ENCODE peak calls at places on chromosomes 3 and 15, in four cellular contexts. One of them, this sample, is unnamed. For H3K4me1 and H3K27me3, the result is how much of the 10 kb centered on the place peaks cover.

GRCh38 chr3:112293368-112294321 is at the start of gene SLC9C1:
- DNase-seq in left ventricle myocardium inferior: no peak
- DNase-seq in ovary: peak
- DNase-seq in Panc1: peak
- DNase-seq in this sample: peak

GRCh38 chr3:64214697-64215018 is 10.6 kb downstream of the PRICKLE2 start:
- DNase-seq in left ventricle myocardium inferior: no peak
- DNase-seq in ovary: peak
- DNase-seq in Panc1: no peak
- DNase-seq in this sample: no peak

GRCh38 chr3:48432411-48433371 is 2.8 kb upstream of the PLXNB1 start:
- DNase-seq in ovary: no peak
- DNase-seq in left ventricle myocardium inferior: no peak
- DNase-seq in Panc1: no peak
- DNase-seq in this sample: no peak

GRCh38 chr15:55513125-55513524 is 5.1 kb upstream of the DNAAF4 start:
- DNase-seq in ovary: no peak
- DNase-seq in Panc1: no peak
- DNase-seq in left ventricle myocardium inferior: no peak
- DNase-seq in this sample: no peak

GRCh38 chr3:65936908-65937638 is 101.6 kb downstream of the MAGI1 start:
- DNase-seq in Panc1: no peak
- DNase-seq in ovary: no peak
- DNase-seq in left ventricle myocardium inferior: no peak
- DNase-seq in this sample: peak

GRCh38 chr3:47399531-47400270 is 18.9 kb downstream of the PTPN23 start:
- DNase-seq in ovary: no peak
- DNase-seq in left ventricle myocardium inferior: no peak
- DNase-seq in Panc1: no peak
- DNase-seq in this sample: no peak

GRCh38 chr15:47551559-47551958 is 165.7 kb upstream of the SEMA6D start:
- DNase-seq in Panc1: no peak
- DNase-seq in ovary: no peak
- DNase-seq in left ventricle myocardium inferior: no peak
- DNase-seq in this sample: no peak

GRCh38 chr15:81040757-81041156 is 40.0 kb downstream of the TLNRD1 start:
- DNase-seq in left ventricle myocardium inferior: no peak
- DNase-seq in Panc1: no peak
- DNase-seq in ovary: no peak
- DNase-seq in this sample: no peak

GRCh38 chr3:100709840-100710235 is 544 bp downstream of the TFG start:
- DNase-seq in ovary: peak
- DNase-seq in Panc1: no peak
- DNase-seq in left ventricle myocardium inferior: no peak
- DNase-seq in this sample: peak

GRCh38 chr15:47688573-47689086 is 28.7 kb upstream of the SEMA6D start:
- DNase-seq in Panc1: no peak
- DNase-seq in ovary: no peak
- DNase-seq in left ventricle myocardium inferior: no peak
- DNase-seq in this sample: no peak

GRCh38 chr3:58962040-58962651 is 87.7 kb downstream of the CFAP20DC start:
- DNase-seq in Panc1: no peak
- DNase-seq in left ventricle myocardium inferior: no peak
- DNase-seq in ovary: no peak
- DNase-seq in this sample: no peak

GRCh38 chr15:59222906-59223579 is 16.4 kb downstream of the LDHAL6B start:
- DNase-seq in ovary: no peak
- DNase-seq in left ventricle myocardium inferior: no peak
- DNase-seq in Panc1: no peak
- DNase-seq in this sample: no peak

GRCh38 chr15:25208735-25209134 is 230.1 kb downstream of the UBE3A start:
- DNase-seq in ovary: no peak
- DNase-seq in Panc1: no peak
- DNase-seq in left ventricle myocardium inferior: no peak
- DNase-seq in this sample: no peak

GRCh38 chr15:80587816-80588456 is 107.2 kb upstream of the ABHD17C start:
- DNase-seq in Panc1: no peak
- DNase-seq in ovary: no peak
- DNase-seq in left ventricle myocardium inferior: no peak
- DNase-seq in this sample: no peak

GRCh38 chr3:29302619-29303018 is 21.7 kb downstream of the RBMS3 start:
- DNase-seq in left ventricle myocardium inferior: no peak
- DNase-seq in Panc1: no peak
- DNase-seq in ovary: no peak
- DNase-seq in this sample: no peak

GRCh38 chr3:58074126-58074715 is 66.0 kb downstream of the FLNB start:
- DNase-seq in ovary: no peak
- DNase-seq in left ventricle myocardium inferior: no peak
- DNase-seq in Panc1: no peak
- DNase-seq in this sample: no peak

GRCh38 chr3:53843195-53844177 is 2.7 kb downstream of the CHDH start:
- DNase-seq in Panc1: no peak
- DNase-seq in ovary: no peak
- DNase-seq in left ventricle myocardium inferior: no peak
- DNase-seq in this sample: no peak

GRCh38 chr15:42131006-42131405 is 25.4 kb downstream of the PLA2G4F start:
- DNase-seq in ovary: no peak
- DNase-seq in left ventricle myocardium inferior: no peak
- DNase-seq in Panc1: no peak
- DNase-seq in this sample: no peak

GRCh38 chr3:134601539-134602439 is 49.0 kb downstream of the KY start:
- DNase-seq in left ventricle myocardium inferior: no peak
- DNase-seq in ovary: peak
- DNase-seq in Panc1: no peak
- DNase-seq in this sample: no peak

GRCh38 chr15:94026458-94026967 is 204.8 kb upstream of the MCTP2 start:
- DNase-seq in left ventricle myocardium inferior: no peak
- DNase-seq in Panc1: no peak
- DNase-seq in ovary: no peak
- DNase-seq in this sample: no peak

GRCh38 chr3:126103121-126104027 is 19.4 kb upstream of the SLC41A3 start:
- DNase-seq in ovary: no peak
- DNase-seq in left ventricle myocardium inferior: no peak
- DNase-seq in Panc1: no peak
- DNase-seq in this sample: no peak

GRCh38 chr3:136802481-136802996 is 16.4 kb upstream of the SLC35G2 start:
- DNase-seq in left ventricle myocardium inferior: no peak
- DNase-seq in Panc1: no peak
- DNase-seq in ovary: no peak
- DNase-seq in this sample: peak

GRCh38 chr3:124461838-124462632 is 268.2 kb upstream of the UMPS start:
- DNase-seq in Panc1: no peak
- DNase-seq in ovary: no peak
- DNase-seq in left ventricle myocardium inferior: no peak
- DNase-seq in this sample: no peak

GRCh38 chr3:13277860-13278531 is 142.1 kb downstream of the NUP210 start:
- DNase-seq in ovary: no peak
- DNase-seq in left ventricle myocardium inferior: no peak
- DNase-seq in Panc1: no peak
- DNase-seq in this sample: no peak

GRCh38 chr3:29285356-29286070 is 4.6 kb downstream of the RBMS3 start:
- DNase-seq in ovary: no peak
- DNase-seq in Panc1: no peak
- DNase-seq in left ventricle myocardium inferior: no peak
- DNase-seq in this sample: no peak

GRCh38 chr3:60303160-60303559 is 948.1 kb downstream of the FHIT start:
- DNase-seq in Panc1: no peak
- DNase-seq in ovary: no peak
- DNase-seq in left ventricle myocardium inferior: no peak
- DNase-seq in this sample: no peak

GRCh38 chr3:41200669-41201021 is 1.3 kb downstream of the CTNNB1 start:
- DNase-seq in Panc1: no peak
- DNase-seq in left ventricle myocardium inferior: no peak
- DNase-seq in ovary: no peak
- DNase-seq in this sample: no peak

GRCh38 chr3:189260556-189261493 is 89.1 kb downstream of the TPRG1 start:
- DNase-seq in Panc1: no peak
- DNase-seq in ovary: no peak
- DNase-seq in left ventricle myocardium inferior: peak
- DNase-seq in this sample: peak

GRCh38 chr15:61613729-61614128 is 384.6 kb upstream of the RORA start:
- DNase-seq in ovary: no peak
- DNase-seq in Panc1: no peak
- DNase-seq in left ventricle myocardium inferior: no peak
- DNase-seq in this sample: no peak

GRCh38 chr15:63896336-63897115 is 62.8 kb upstream of the HERC1 start:
- DNase-seq in Panc1: no peak
- DNase-seq in ovary: peak
- DNase-seq in left ventricle myocardium inferior: no peak
- DNase-seq in this sample: peak

GRCh38 chr3:152505926-152506325 is 237.2 kb downstream of the MBNL1 start:
- DNase-seq in ovary: no peak
- DNase-seq in left ventricle myocardium inferior: no peak
- DNase-seq in Panc1: no peak
- DNase-seq in this sample: no peak

GRCh38 chr3:45496550-45496949 is 98.0 kb upstream of the LIMD1 start:
- DNase-seq in ovary: peak
- DNase-seq in left ventricle myocardium inferior: peak
- DNase-seq in Panc1: no peak
- DNase-seq in this sample: no peak

GRCh38 chr3:155431856-155432570 is 138.5 kb upstream of the STRIT1 start:
- DNase-seq in left ventricle myocardium inferior: no peak
- DNase-seq in Panc1: no peak
- DNase-seq in ovary: no peak
- DNase-seq in this sample: no peak

GRCh38 chr3:76010252-76010651 is 224.9 kb upstream of the ZNF717 start:
- DNase-seq in Panc1: no peak
- DNase-seq in ovary: no peak
- DNase-seq in left ventricle myocardium inferior: no peak
- DNase-seq in this sample: no peak

GRCh38 chr3:183315739-183316138 is 62.7 kb downstream of the B3GNT5 start:
- DNase-seq in ovary: no peak
- DNase-seq in Panc1: no peak
- DNase-seq in left ventricle myocardium inferior: no peak
- DNase-seq in this sample: no peak

GRCh38 chr15:89136084-89136806 is 48.0 kb downstream of the ABHD2 start:
- DNase-seq in left ventricle myocardium inferior: no peak
- DNase-seq in Panc1: no peak
- DNase-seq in ovary: no peak
- DNase-seq in this sample: no peak

GRCh38 chr15:89136818-89137772 is 48.8 kb downstream of the ABHD2 start:
- DNase-seq in Panc1: no peak
- DNase-seq in left ventricle myocardium inferior: peak
- DNase-seq in ovary: no peak
- DNase-seq in this sample: peak

GRCh38 chr15:89138999-89139612 is 50.9 kb downstream of the ABHD2 start:
- DNase-seq in Panc1: no peak
- DNase-seq in ovary: no peak
- DNase-seq in left ventricle myocardium inferior: no peak
- DNase-seq in this sample: no peak

GRCh38 chr15:89139613-89140499 is 51.6 kb downstream of the ABHD2 start:
- DNase-seq in left ventricle myocardium inferior: no peak
- DNase-seq in ovary: no peak
- DNase-seq in Panc1: no peak
- DNase-seq in this sample: peak

DNA sequence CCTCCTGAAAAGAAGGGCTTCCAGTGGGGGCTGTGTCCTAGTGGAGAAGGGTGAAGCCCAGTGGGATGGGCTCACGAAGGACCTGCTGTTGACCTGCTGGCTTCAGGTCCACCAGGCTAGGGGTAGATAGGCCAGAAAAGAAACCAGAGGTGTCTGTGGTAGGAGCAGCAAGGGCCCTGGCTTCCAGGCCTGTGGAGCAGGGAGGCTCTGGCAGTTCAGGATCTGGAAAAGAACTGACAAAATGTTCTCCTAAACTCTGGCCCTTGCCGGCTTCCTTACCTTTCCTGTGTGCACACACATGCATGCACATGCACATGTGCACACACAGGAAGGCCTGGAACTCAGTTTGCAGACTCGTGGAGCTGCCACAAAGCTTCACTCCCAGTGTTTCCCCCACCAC is 49.7 kb downstream of the ABHD2 start:
- DNase-seq in ovary: no peak
- DNase-seq in Panc1: no peak
- DNase-seq in left ventricle myocardium inferior: no peak
- DNase-seq in this sample: no peak
- H3K4me1 ChIP-seq in ovary: under half
- H3K4me1 ChIP-seq in Panc1: under half
- H3K4me1 ChIP-seq in left ventricle myocardium inferior: half or more
- H3K4me1 ChIP-seq in this sample: half or more

DNA sequence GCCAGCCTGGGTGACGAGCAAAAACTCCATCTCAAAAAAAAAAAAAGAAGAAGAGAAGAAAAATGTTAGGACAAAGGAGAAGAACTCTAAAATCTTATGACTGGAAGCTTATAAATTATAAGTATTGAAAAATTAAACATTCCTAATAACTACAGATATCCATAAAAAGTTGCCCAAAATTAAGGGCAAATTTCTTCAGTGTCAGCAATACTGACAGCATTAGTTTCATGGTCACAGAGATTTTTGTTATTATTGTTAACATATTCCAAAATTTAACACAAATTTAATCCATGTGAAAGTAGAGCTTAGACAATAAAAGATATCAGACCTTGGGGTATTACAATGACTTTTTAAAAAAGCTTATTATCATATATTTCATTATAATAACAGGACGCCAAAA is 74.1 kb downstream of the NR2F2 start:
- DNase-seq in Panc1: no peak
- DNase-seq in ovary: no peak
- DNase-seq in left ventricle myocardium inferior: no peak
- DNase-seq in this sample: no peak
- H3K27me3 ChIP-seq in Panc1: under half
- H3K27me3 ChIP-seq in ovary: under half
- H3K27me3 ChIP-seq in left ventricle myocardium inferior: half or more
- H3K27me3 ChIP-seq in this sample: under half

GRCh38 chr3:191136347-191136746 is 62.7 kb upstream of the OSTN start:
- DNase-seq in left ventricle myocardium inferior: no peak
- DNase-seq in ovary: no peak
- DNase-seq in Panc1: no peak
- DNase-seq in this sample: no peak
- TF ChIP-seq CTCF in left ventricle myocardium inferior: peak
- TF ChIP-seq CTCF in ovary: no peak
- TF ChIP-seq CTCF in Panc1: peak
- TF ChIP-seq CTCF in this sample: peak

GRCh38 chr3:71429610-71429988 is 153.9 kb downstream of the FOXP1 start:
- DNase-seq in ovary: no peak
- DNase-seq in Panc1: no peak
- DNase-seq in left ventricle myocardium inferior: no peak
- DNase-seq in this sample: no peak
- H3K4me1 ChIP-seq in ovary: under half
- H3K4me1 ChIP-seq in Panc1: under half
- H3K4me1 ChIP-seq in left ventricle myocardium inferior: half or more
- H3K4me1 ChIP-seq in this sample: under half

This sample was measured in heart left ventricle.